ENCODE peak calls at places on chromosomes 12 and 14, in seven cellular contexts. C is GM13977, O is HCT116, K is SK-N-SH, T is GM12864, M is progenitor cell of endocrine pancreas, S is epithelial cell of esophagus. I is an unnamed sample.

GRCh38 chr14:29937116-29937515 is 9.5 kb upstream of the PRKD1 start:
- DNase-seq in C (no peak), O (no peak), K (no peak), T (no peak), M (no peak), S (peak; percentile 61), I (peak; percentile 30)

GRCh38 chr12:117538926-117539325 is 177.5 kb upstream of the NOS1 start:
- DNase-seq in C (no peak), O (no peak), K (no peak), T (no peak), M (no peak), S (no peak), I (no peak)

GRCh38 chr14:75259510-75259855 is 19.1 kb upstream of the FOS start:
- DNase-seq in C (no peak), O (no peak), K (peak; percentile 50), T (no peak), M (no peak), S (no peak), I (no peak)

GRCh38 chr12:81668475-81668874 is 90.7 kb downstream of the PPFIA2 start:
- DNase-seq in C (no peak), O (peak; percentile 26), K (no peak), T (no peak), M (no peak), S (peak; percentile 86), I (peak; percentile 89)

GRCh38 chr14:92902726-92903125 is 20.2 kb upstream of the CHGA start:
- DNase-seq in C (no peak), O (no peak), K (no peak), T (no peak), M (no peak), S (no peak), I (no peak)

GRCh38 chr14:44914849-44915248 is 46.9 kb downstream of the KLHL28 start:
- DNase-seq in C (no peak), O (no peak), K (no peak), T (no peak), M (no peak), S (peak; percentile 42), I (no peak)

GRCh38 chr12:130981947-130982346 is 28.2 kb downstream of the ADGRD1 start:
- DNase-seq in C (no peak), O (no peak), K (no peak), T (no peak), M (no peak), S (no peak), I (no peak)

GRCh38 chr14:31792726-31793125 is 231.5 kb downstream of the NUBPL start:
- DNase-seq in C (no peak), O (no peak), K (no peak), T (no peak), M (no peak), S (peak; percentile 58), I (no peak)

GRCh38 chr12:55955800-55956508 is 9.9 kb downstream of the PMEL start:
- DNase-seq in C (no peak), O (peak; percentile 88), K (peak; percentile 41), T (no peak), M (no peak), S (peak; percentile 95), I (peak; percentile 88)

GRCh38 chr12:83468988-83469908 is 782.5 kb downstream of the TMTC2 start:
- DNase-seq in C (no peak), O (no peak), K (no peak), T (no peak), M (no peak), S (peak; percentile 7), I (no peak)

GRCh38 chr12:50574621-50575348 is 70.0 kb downstream of the DIP2B start:
- DNase-seq in C (no peak), O (no peak), K (no peak), T (no peak), M (no peak), S (no peak), I (peak; percentile 38)

GRCh38 chr14:69351385-69351784 is 46.7 kb downstream of the ERH start:
- DNase-seq in C (no peak), O (no peak), K (no peak), T (no peak), M (no peak), S (peak; percentile 12), I (no peak)

GRCh38 chr14:94897583-94897982 is 127.7 kb upstream of the GSC start:
- DNase-seq in C (no peak), O (no peak), K (no peak), T (no peak), M (no peak), S (no peak), I (no peak)

GRCh38 chr12:52193991-52194390 is 2.2 kb upstream of the KRT80 start:
- DNase-seq in C (no peak), O (no peak), K (no peak), T (no peak), M (no peak), S (no peak), I (peak; percentile 54)

GRCh38 chr12:11840350-11840749 is 190.9 kb downstream of the ETV6 start:
- DNase-seq in C (no peak), O (no peak), K (no peak), T (no peak), M (no peak), S (no peak), I (no peak)

GRCh38 chr12:57196439-57196838 is 20.2 kb upstream of the NXPH4 start:
- DNase-seq in C (no peak), O (no peak), K (no peak), T (no peak), M (no peak), S (no peak), I (no peak)

GRCh38 chr12:57195186-57195585 is 21.4 kb upstream of the NXPH4 start:
- DNase-seq in C (no peak), O (no peak), K (no peak), T (no peak), M (no peak), S (no peak), I (no peak)

GRCh38 chr12:57196956-57197355 is 19.6 kb upstream of the NXPH4 start:
- DNase-seq in C (no peak), O (no peak), K (no peak), T (no peak), M (no peak), S (no peak), I (no peak)

GRCh38 chr12:57194253-57194652 is 22.3 kb upstream of the NXPH4 start:
- DNase-seq in C (no peak), O (no peak), K (no peak), T (no peak), M (no peak), S (no peak), I (no peak)

GRCh38 chr12:57195655-57196371 is 20.8 kb upstream of the NXPH4 start:
- DNase-seq in C (no peak), O (no peak), K (no peak), T (no peak), M (no peak), S (no peak), I (no peak)
- TF ChIP-seq CTCF in C (no peak), O (no peak), K (no peak), T (no peak), M (no peak), S (no peak), I (no peak)

DNA sequence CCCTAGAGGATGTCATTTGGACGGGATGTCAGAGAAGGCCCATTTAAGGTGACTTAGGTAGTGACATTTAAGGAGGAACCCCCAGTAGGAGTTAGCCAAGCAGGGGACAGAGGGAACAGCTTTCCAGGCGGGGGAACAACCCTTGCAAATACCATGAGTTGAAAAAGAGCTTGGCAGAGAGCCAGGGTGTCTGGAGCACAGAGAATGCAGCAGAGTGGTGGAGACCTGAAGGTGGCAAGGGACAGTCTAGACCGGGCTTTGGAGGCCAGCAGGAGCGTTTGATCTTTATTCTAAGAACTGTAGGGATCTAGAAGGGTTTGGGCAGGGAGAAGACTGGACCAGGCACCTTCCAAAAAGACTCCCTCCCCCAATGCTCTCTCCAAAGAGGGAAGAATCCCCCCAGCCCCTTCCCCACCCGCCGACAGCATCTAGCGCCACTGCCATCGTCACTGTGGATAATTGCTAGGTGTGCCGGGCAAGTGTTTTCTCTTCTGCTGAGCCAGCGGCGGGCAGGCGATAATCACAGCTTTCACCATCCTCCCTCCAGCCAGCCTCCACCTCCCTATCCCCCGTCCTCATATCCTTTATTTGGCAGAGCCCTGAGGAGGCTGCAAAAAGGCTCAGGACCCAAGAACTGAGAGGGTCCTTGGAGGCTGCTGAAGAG is 33.4 kb upstream of the BEGAIN start:
- DNase-seq in C (no peak), O (no peak), K (peak; percentile 58), T (no peak), M (no peak), S (no peak), I (no peak)
- TF ChIP-seq CTCF in C (no peak), O (no peak), K (no peak), T (no peak), M (no peak), S (no peak), I (no peak)

DNA sequence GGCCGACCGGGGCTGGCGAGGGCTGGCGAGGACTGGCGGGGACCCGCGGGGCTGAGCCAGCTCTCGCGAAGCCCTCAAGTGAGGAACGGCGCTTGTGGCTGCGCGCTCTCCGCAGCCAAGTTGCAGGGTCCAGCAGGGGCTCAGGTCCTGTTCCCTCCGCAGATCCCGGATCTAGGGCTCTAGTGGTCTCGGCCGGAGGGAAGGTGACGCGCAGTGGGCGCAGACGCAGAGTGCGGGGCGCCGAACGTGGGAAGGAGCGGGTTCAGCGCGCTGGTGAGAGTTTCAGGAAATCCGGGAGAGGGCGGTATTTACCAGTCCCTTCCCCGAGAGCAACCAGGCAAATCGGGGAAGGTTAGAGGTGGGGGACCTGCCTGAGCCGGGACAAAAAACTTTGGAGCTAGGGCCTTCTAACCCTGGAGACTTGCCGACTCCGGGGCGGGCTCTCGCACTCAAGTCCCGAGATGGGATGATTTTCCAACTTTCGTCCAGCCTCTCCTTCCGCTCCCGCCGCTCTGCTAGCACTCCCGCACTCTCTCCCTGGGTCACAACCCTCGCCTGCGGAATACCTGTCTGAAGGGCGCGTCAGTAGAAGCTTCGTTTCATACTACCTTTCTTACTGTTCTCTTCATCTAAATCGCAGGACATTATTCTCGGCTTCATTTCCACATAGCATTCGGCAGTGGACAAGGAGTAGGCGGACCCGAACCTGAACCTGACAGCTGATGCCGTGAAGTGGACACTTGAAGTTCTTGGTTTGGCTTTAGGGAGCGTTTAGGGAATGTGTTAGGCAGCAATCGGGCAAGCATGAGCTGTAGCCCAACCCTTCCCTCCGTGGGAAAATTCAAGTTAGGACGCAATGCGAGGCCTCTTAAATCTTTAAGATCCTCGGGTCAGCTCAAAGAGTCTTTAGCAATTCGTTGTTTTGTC is 13.6 kb upstream of the PAX9 start:
- DNase-seq in C (peak; percentile 26), O (no peak), K (peak; percentile 55), T (no peak), M (peak; percentile 49), S (peak; percentile 74), I (peak; percentile 63)
- TF ChIP-seq CTCF in C (peak; percentile 8), O (peak; percentile 21), K (peak; percentile 54), T (peak; percentile 3), M (peak; percentile 68), S (peak; percentile 70), I (peak; percentile 65)

GRCh38 chr12:7434670-7435069 is 9.3 kb downstream of the CD163L1 start:
- DNase-seq in C (no peak), O (no peak), K (no peak), T (no peak), M (no peak), S (no peak), I (no peak)

GRCh38 chr12:7441216-7441615 is 2.7 kb downstream of the CD163L1 start:
- DNase-seq in C (no peak), O (no peak), K (no peak), T (no peak), M (no peak), S (no peak), I (no peak)

GRCh38 chr12:7444537-7444936 is 584 bp upstream of the CD163L1 start:
- DNase-seq in C (no peak), O (no peak), K (no peak), T (no peak), M (no peak), S (no peak), I (no peak)

GRCh38 chr12:7444076-7444475 is at the start of gene CD163L1:
- DNase-seq in C (no peak), O (no peak), K (no peak), T (no peak), M (no peak), S (no peak), I (no peak)

GRCh38 chr12:7439579-7440505 is 4.1 kb downstream of the CD163L1 start:
- DNase-seq in C (no peak), O (no peak), K (peak; percentile 70), T (no peak), M (peak; percentile 83), S (peak; percentile 65), I (no peak)
- TF ChIP-seq CTCF in C (no peak), O (no peak), K (no peak), T (no peak), M (peak; percentile 59), S (no peak), I (no peak)